ENCODE peak calls at places on chromosomes 3 and 15, in six cellular contexts. Y, V, F, A, O and U are unnamed samples.
A peak's percentile ranks its signal among the peaks of the same experiment; 100 is the strongest.

GRCh38 chr3:34212671-34213070 is 414.2 kb downstream of the PDCD6IP start:
- DNase-seq in Y (no peak), V (peak; percentile 36), F (peak; percentile 53), A (peak; percentile 76), O (peak; percentile 12), U (no peak)

GRCh38 chr3:44445786-44446185 is 31.7 kb downstream of the ZNF445 start:
- DNase-seq in Y (no peak), V (no peak), F (no peak), A (no peak), O (no peak), U (no peak)

GRCh38 chr3:29759021-29759359 is 478.1 kb downstream of the RBMS3 start:
- DNase-seq in Y (no peak), V (peak; percentile 89), F (no peak), A (no peak), O (no peak), U (no peak)

GRCh38 chr15:32824777-32825176 is 107.0 kb downstream of the GREM1 start:
- DNase-seq in Y (no peak), V (peak; percentile 70), F (no peak), A (peak; percentile 88), O (no peak), U (no peak)

GRCh38 chr3:74000715-74001114 is 376.0 kb upstream of the PDZRN3 start:
- DNase-seq in Y (no peak), V (peak; percentile 1), F (no peak), A (no peak), O (no peak), U (no peak)

GRCh38 chr15:51647128-51647562 is 24.6 kb upstream of the DMXL2 start:
- DNase-seq in Y (no peak), V (peak; percentile 74), F (no peak), A (peak; percentile 12), O (peak; percentile 93), U (no peak)

GRCh38 chr15:74192751-74193150 is 9.8 kb downstream of the STRA6 start:
- DNase-seq in Y (no peak), V (no peak), F (no peak), A (no peak), O (no peak), U (no peak)

GRCh38 chr3:108493862-108494261 is 16.5 kb downstream of the MYH15 start:
- DNase-seq in Y (no peak), V (no peak), F (peak; percentile 21), A (no peak), O (peak; percentile 30), U (no peak)

GRCh38 chr3:32399030-32399620 is 7.5 kb downstream of the CMTM7 start:
- DNase-seq in Y (no peak), V (peak; percentile 75), F (peak; percentile 74), A (no peak), O (peak; percentile 59), U (no peak)

GRCh38 chr15:88202231-88202630 is 54.3 kb downstream of the NTRK3 start:
- DNase-seq in Y (no peak), V (peak; percentile 3), F (no peak), A (no peak), O (no peak), U (no peak)

GRCh38 chr15:67419705-67420104 is 101.2 kb upstream of the C15orf61 start:
- DNase-seq in Y (no peak), V (no peak), F (no peak), A (no peak), O (no peak), U (no peak)

GRCh38 chr3:183385698-183386590 is 42.5 kb downstream of the MCF2L2 start:
- DNase-seq in Y (peak; percentile 44), V (peak; percentile 84), F (peak; percentile 81), A (peak; percentile 29), O (peak; percentile 84), U (no peak)

GRCh38 chr3:160697628-160698382 is 20.8 kb downstream of the ARL14 start:
- DNase-seq in Y (no peak), V (peak; percentile 59), F (no peak), A (peak; percentile 41), O (no peak), U (no peak)

GRCh38 chr3:99666201-99666600 is 27.8 kb downstream of the COL8A1 start:
- DNase-seq in Y (no peak), V (peak; percentile 58), F (no peak), A (no peak), O (no peak), U (no peak)

DNA sequence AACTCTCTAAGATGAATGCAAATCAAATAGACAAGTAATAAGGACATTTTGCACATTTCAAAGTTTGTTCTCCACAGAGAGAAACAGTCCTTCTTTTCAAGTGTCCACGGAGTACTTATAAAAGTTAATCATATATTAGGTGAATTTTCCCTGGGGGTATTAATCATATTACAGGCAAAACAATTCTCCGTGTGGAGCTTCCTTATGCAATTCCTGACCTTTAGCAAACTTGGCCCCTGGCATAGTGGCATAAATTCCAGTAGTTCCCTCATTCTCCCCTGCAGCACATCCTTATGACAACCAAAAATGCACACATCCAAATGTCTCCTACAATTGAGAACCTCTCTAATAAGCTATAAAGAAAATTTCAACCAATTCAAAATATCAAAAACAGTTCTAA is 34.4 kb downstream of the FSIP1 start:
- DNase-seq in Y (no peak), V (peak; percentile 71), F (no peak), A (no peak), O (no peak), U (no peak)
- H3K4me3 ChIP-seq in Y (no peak overlapping the region), V (no peak overlapping the region), F (no peak overlapping the region), A (no peak overlapping the region), O (no peak overlapping the region), U (no peak overlapping the region)

DNA sequence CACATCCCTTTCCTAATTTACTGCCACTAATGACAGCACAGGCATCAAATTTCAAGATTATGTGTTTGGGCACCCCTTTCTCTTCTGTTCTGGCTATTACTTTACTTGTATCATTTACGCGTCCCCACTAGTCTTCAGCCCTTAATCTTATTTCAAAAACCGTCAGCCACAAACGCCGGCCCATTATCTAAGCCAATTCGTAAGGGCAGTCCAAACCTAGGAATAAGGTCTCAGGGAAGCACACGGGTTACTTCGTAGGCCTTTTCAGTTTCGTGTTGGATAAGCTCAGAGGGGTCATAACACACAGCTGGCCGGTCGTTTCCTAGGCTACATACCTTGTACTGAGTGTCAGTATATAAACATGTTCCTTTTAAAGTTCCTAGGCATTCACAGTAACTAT is 5.1 kb upstream of the DNAAF4 start:
- DNase-seq in Y (no peak), V (no peak), F (no peak), A (no peak), O (no peak), U (no peak)
- H3K4me3 ChIP-seq in Y (no peak overlapping the region), V (no peak overlapping the region), F (no peak overlapping the region), A (no peak overlapping the region), O (no peak overlapping the region), U (no peak overlapping the region)

DNA sequence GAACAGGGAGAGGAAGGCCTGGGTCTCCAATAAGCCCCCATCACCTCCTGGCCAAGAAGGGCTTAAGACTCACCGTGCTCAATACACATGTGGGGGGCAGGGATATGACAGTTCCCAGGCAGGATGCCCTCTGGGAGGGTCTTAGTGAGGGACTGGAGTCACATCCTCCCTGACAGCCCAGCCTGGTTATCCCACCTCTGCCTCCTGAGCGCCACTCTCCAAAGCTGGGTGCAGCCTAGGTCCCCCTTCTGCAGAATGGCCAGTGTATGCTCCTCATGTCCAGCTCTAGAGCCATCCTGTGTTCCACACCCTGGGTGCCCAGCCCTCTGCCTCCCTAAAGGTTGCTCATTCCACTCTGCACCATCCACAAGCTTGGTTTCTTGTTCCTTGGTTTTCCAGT is 1.2 kb upstream of the SHISA5 start:
- DNase-seq in Y (peak; percentile 26), V (no peak), F (no peak), A (no peak), O (no peak), U (no peak)
- H3K4me3 ChIP-seq in Y (no peak overlapping the region), V (no peak overlapping the region), F (no peak overlapping the region), A (no peak overlapping the region), O (no peak overlapping the region), U (no peak overlapping the region)

GRCh38 chr15:60620707-60621106 is 141.8 kb upstream of the ICE2 start:
- DNase-seq in Y (peak; percentile 52), V (peak; percentile 30), F (no peak), A (no peak), O (no peak), U (no peak)
- H3K4me3 ChIP-seq in Y (no peak overlapping the region), V (no peak overlapping the region), F (no peak overlapping the region), A (no peak overlapping the region), O (no peak overlapping the region), U (no peak overlapping the region)

GRCh38 chr3:142027295-142027694 is 122.0 kb downstream of the TFDP2 start:
- DNase-seq in Y (no peak), V (peak; percentile 22), F (peak; percentile 34), A (no peak), O (no peak), U (no peak)

GRCh38 chr3:142029052-142029642 is 120.2 kb downstream of the TFDP2 start:
- DNase-seq in Y (no peak), V (no peak), F (no peak), A (no peak), O (no peak), U (no peak)

GRCh38 chr3:142028174-142028833 is 121.0 kb downstream of the TFDP2 start:
- DNase-seq in Y (no peak), V (peak; percentile 86), F (peak; percentile 83), A (peak; percentile 19), O (peak; percentile 60), U (no peak)

GRCh38 chr3:142027713-142028112 is 121.6 kb downstream of the TFDP2 start:
- DNase-seq in Y (no peak), V (peak; percentile 49), F (peak; percentile 52), A (no peak), O (peak; percentile 55), U (no peak)

GRCh38 chr3:142026333-142026732 is 123.0 kb downstream of the TFDP2 start:
- DNase-seq in Y (no peak), V (no peak), F (no peak), A (no peak), O (no peak), U (no peak)
- H3K4me3 ChIP-seq in Y (no peak overlapping the region), V (peak overlapping the region; percentile 58), F (peak overlapping the region; percentile 96), A (no peak overlapping the region), O (no peak overlapping the region), U (no peak overlapping the region)

DNA sequence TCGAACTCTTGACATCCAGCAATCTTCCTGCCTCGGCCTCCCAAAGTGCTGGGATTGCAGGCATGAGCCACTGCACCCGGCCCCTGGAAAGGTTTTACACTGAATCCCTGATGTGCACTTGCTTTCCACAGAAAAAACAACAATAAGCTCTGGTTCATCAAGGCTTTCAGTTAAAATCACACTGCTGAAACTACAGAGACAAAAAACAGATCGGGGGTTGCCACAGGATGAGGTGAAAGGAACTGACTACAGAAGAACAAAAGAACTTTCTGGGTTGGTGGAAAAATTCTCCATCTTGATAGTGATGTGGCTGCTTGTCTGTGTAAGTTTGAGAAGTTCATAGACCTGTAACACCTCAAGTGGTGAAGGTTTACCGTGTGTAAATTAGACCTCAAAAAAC is 2.9 kb downstream of the RAB43 start:
- DNase-seq in Y (no peak), V (no peak), F (no peak), A (no peak), O (no peak), U (no peak)
- H3K4me3 ChIP-seq in Y (no peak overlapping the region), V (no peak overlapping the region), F (no peak overlapping the region), A (no peak overlapping the region), O (no peak overlapping the region), U (no peak overlapping the region)

DNA sequence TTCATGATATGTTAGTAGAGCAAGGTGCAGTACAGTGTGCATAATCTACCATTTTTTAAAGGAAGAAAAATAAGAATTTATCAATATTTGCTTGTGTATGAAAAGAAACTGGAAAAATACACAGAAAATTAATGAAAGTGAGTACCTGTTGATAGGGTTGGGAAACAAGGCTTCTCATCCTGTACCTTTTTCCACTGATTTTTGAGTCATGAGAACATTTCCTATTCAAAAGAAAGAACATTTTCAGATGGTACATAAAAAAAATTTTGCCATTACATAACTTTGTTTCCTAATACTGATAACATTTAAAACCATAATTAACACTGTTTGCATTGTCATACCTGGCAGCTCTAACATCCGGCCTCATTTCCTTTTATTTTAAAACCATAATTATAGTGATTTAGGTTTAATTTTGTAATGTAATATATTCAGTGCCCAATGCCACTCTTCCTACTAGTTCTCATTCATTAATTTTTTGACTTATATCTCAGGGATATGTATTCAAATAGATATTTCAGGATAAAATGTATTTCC is 11.7 kb downstream of the NKTR start:
- DNase-seq in Y (no peak), V (no peak), F (no peak), A (no peak), O (no peak), U (no peak)
- H3K4me3 ChIP-seq in Y (no peak overlapping the region), V (no peak overlapping the region), F (no peak overlapping the region), A (no peak overlapping the region), O (no peak overlapping the region), U (no peak overlapping the region)